ENCODE peak calls at places on chromosomes 5 and 9, in seven cellular contexts. L is HEK293T; T is stimulated activated CD8-positive, alpha-beta memory T cell treated with anti-CD3 and anti-CD28 coated beads, Interleukin-15, amount 100 ng/mL, for 4 hours; S is cardiac fibroblast; A is M059J; K is NCI-H1436; D is osteocyte. F is an unnamed sample.

GRCh38 chr5:50854082-50854481 is 187.6 kb downstream of the PARP8 start:
- DNase-seq in L (no peak), T (no peak), S (no peak), A (no peak), K (no peak), D (no peak), F (no peak)

GRCh38 chr5:100904259-100904822 is 1.3 kb upstream of the ST8SIA4 start:
- DNase-seq in L (peak), T (no peak), S (no peak), A (no peak), K (peak), D (no peak), F (peak)

GRCh38 chr5:91359957-91360609 is 23.0 kb downstream of the ARRDC3 start:
- DNase-seq in L (no peak), T (no peak), S (peak), A (peak), K (no peak), D (no peak), F (no peak)

GRCh38 chr5:150065346-150065745 is 21.0 kb downstream of the CSF1R start:
- DNase-seq in L (no peak), T (no peak), S (peak), A (peak), K (no peak), D (no peak), F (no peak)

GRCh38 chr9:29439961-29440360 is 1866.7 kb upstream of the C9orf72 start:
- DNase-seq in L (no peak), T (no peak), S (peak), A (peak), K (no peak), D (no peak), F (no peak)

GRCh38 chr9:16064701-16065230 is 511.9 kb downstream of the CCDC171 start:
- DNase-seq in L (no peak), T (no peak), S (no peak), A (no peak), K (no peak), D (no peak), F (no peak)

GRCh38 chr5:5298841-5299543 is 123.5 kb upstream of the ICE1 start:
- DNase-seq in L (no peak), T (no peak), S (no peak), A (no peak), K (no peak), D (no peak), F (no peak)

GRCh38 chr5:134070648-134070978 is 43.9 kb upstream of the TCF7 start:
- DNase-seq in L (no peak), T (no peak), S (peak), A (no peak), K (no peak), D (no peak), F (no peak)

GRCh38 chr9:126832440-126832839 is 27.6 kb downstream of the ZBTB43 start:
- DNase-seq in L (no peak), T (no peak), S (no peak), A (no peak), K (no peak), D (no peak), F (no peak)

GRCh38 chr5:96113170-96113939 is 151.7 kb upstream of the ELL2 start:
- DNase-seq in L (no peak), T (no peak), S (no peak), A (peak), K (no peak), D (no peak), F (no peak)

GRCh38 chr9:124725068-124725452 is 46.1 kb downstream of the NR6A1 start:
- DNase-seq in L (no peak), T (no peak), S (no peak), A (no peak), K (no peak), D (no peak), F (no peak)

GRCh38 chr5:127425037-127425436 is 92.4 kb upstream of the PRRC1 start:
- DNase-seq in L (no peak), T (no peak), S (no peak), A (no peak), K (no peak), D (no peak), F (no peak)

GRCh38 chr5:83645936-83646335 is 74.7 kb downstream of the HAPLN1 start:
- DNase-seq in L (no peak), T (no peak), S (peak), A (no peak), K (no peak), D (no peak), F (no peak)

GRCh38 chr9:130298663-130299279 is 33.2 kb downstream of the HMCN2 start:
- DNase-seq in L (peak), T (no peak), S (no peak), A (no peak), K (no peak), D (no peak), F (no peak)

GRCh38 chr5:98769006-98769255 is 4.5 kb upstream of the RGMB start:
- DNase-seq in L (peak), T (no peak), S (no peak), A (no peak), K (no peak), D (no peak), F (no peak)

GRCh38 chr9:6123402-6123801 is 92.2 kb upstream of the IL33 start:
- DNase-seq in L (no peak), T (no peak), S (no peak), A (no peak), K (no peak), D (no peak), F (no peak)

GRCh38 chr5:103442756-103443155 is 119.8 kb downstream of the NUDT12 start:
- DNase-seq in L (no peak), T (no peak), S (no peak), A (no peak), K (no peak), D (no peak), F (no peak)

GRCh38 chr5:179243333-179243732 is 101.9 kb downstream of the ADAMTS2 start:
- DNase-seq in L (no peak), T (no peak), S (peak), A (no peak), K (no peak), D (no peak), F (no peak)

GRCh38 chr9:23938908-23939307 is 112.9 kb upstream of the ELAVL2 start:
- DNase-seq in L (no peak), T (no peak), S (no peak), A (no peak), K (no peak), D (no peak), F (no peak)

GRCh38 chr5:140408750-140409241 is 7.2 kb downstream of the ANKHD1 start:
- DNase-seq in L (no peak), T (no peak), S (no peak), A (peak), K (no peak), D (no peak), F (no peak)

GRCh38 chr9:34374905-34375552 is 1.7 kb downstream of the MYORG start:
- DNase-seq in L (peak), T (no peak), S (no peak), A (no peak), K (peak), D (no peak), F (no peak)

GRCh38 chr9:83986765-83987401 is 6.3 kb downstream of the RMI1 start:
- DNase-seq in L (no peak), T (no peak), S (peak), A (peak), K (no peak), D (no peak), F (no peak)

GRCh38 chr9:98867434-98868168 is 60.1 kb downstream of the GALNT12 start:
- DNase-seq in L (no peak), T (no peak), S (peak), A (peak), K (no peak), D (no peak), F (no peak)

GRCh38 chr5:2697041-2697440 is 54.4 kb downstream of the IRX2 start:
- DNase-seq in L (no peak), T (no peak), S (no peak), A (no peak), K (no peak), D (peak), F (no peak)

GRCh38 chr5:154370730-154371334 is 75.0 kb upstream of the SAP30L start:
- DNase-seq in L (no peak), T (no peak), S (no peak), A (no peak), K (no peak), D (no peak), F (no peak)

GRCh38 chr5:66739923-66740322 is 143.7 kb downstream of the MAST4 start:
- DNase-seq in L (no peak), T (no peak), S (no peak), A (no peak), K (no peak), D (no peak), F (no peak)

GRCh38 chr5:123659006-123659405 is 147.0 kb downstream of the CSNK1G3 start:
- DNase-seq in L (no peak), T (no peak), S (no peak), A (peak), K (no peak), D (no peak), F (no peak)

GRCh38 chr5:147348046-147348445 is 113.2 kb downstream of the STK32A start:
- DNase-seq in L (no peak), T (no peak), S (peak), A (peak), K (no peak), D (no peak), F (no peak)

GRCh38 chr9:4614627-4615026 is 47.5 kb upstream of the PLPP6 start:
- DNase-seq in L (no peak), T (no peak), S (no peak), A (peak), K (no peak), D (no peak), F (no peak)

GRCh38 chr5:32828492-32828891 is 117.4 kb downstream of the NPR3 start:
- DNase-seq in L (no peak), T (no peak), S (peak), A (no peak), K (no peak), D (no peak), F (no peak)

GRCh38 chr5:141430332-141431113 is at the start of gene PCDHGA12:
- DNase-seq in L (peak), T (no peak), S (peak), A (no peak), K (no peak), D (no peak), F (peak)

GRCh38 chr5:145752947-145753346 is 82.2 kb downstream of the PRELID2 start:
- DNase-seq in L (no peak), T (no peak), S (peak), A (peak), K (no peak), D (no peak), F (no peak)

GRCh38 chr9:16105576-16105975 is 552.7 kb downstream of the CCDC171 start:
- DNase-seq in L (no peak), T (no peak), S (peak), A (no peak), K (no peak), D (no peak), F (no peak)

GRCh38 chr5:1325191-1325741 is 19.6 kb downstream of the CLPTM1L start:
- DNase-seq in L (no peak), T (no peak), S (no peak), A (no peak), K (no peak), D (no peak), F (no peak)

GRCh38 chr9:98908897-98909634 is 34.6 kb upstream of the COL15A1 start:
- DNase-seq in L (no peak), T (no peak), S (peak), A (peak), K (no peak), D (no peak), F (no peak)

GRCh38 chr9:81578606-81579005 is 110.7 kb downstream of the TLE1 start:
- DNase-seq in L (no peak), T (no peak), S (no peak), A (peak), K (no peak), D (no peak), F (no peak)

GRCh38 chr9:134388289-134388808 is 62.1 kb downstream of the RXRA start:
- DNase-seq in L (no peak), T (no peak), S (no peak), A (no peak), K (no peak), D (no peak), F (no peak)

GRCh38 chr5:55636177-55636576 is 75.9 kb downstream of the SLC38A9 start:
- DNase-seq in L (no peak), T (no peak), S (no peak), A (no peak), K (no peak), D (no peak), F (no peak)

GRCh38 chr9:134413112-134413715 is 87.0 kb downstream of the RXRA start:
- DNase-seq in L (no peak), T (no peak), S (no peak), A (no peak), K (no peak), D (no peak), F (no peak)

GRCh38 chr5:95901676-95902646 is 59.7 kb downstream of the ELL2 start:
- DNase-seq in L (no peak), T (no peak), S (peak), A (peak), K (no peak), D (no peak), F (no peak)

F was measured in T-helper 1 cell.